ENCODE peak calls at places on chromosomes 2 and 18, in four cellular contexts. D is A549, B is H1, S is K562. I is an unnamed sample.

GRCh38 chr18:79612291-79613108 is 67.1 kb upstream of the CTDP1 start:
- DNase-seq in B (no peak), S (no peak), D (no peak), I (no peak)

GRCh38 chr2:25063876-25064660 is 22.2 kb downstream of the EFR3B start:
- DNase-seq in B (no peak), D (no peak), S (no peak), I (no peak)

GRCh38 chr2:198376677-198377076 is 572.3 kb downstream of the PLCL1 start:
- DNase-seq in D (peak), B (no peak), S (no peak), I (no peak)

GRCh38 chr18:41940506-41941215 is 14.4 kb upstream of the PIK3C3 start:
- DNase-seq in B (peak), S (no peak), D (peak), I (no peak)

GRCh38 chr2:152336103-152336853 is 1.3 kb downstream of the FMNL2 start:
- DNase-seq in B (no peak), S (no peak), D (peak), I (peak)

GRCh38 chr2:222290691-222291484 is 7.9 kb downstream of the PAX3 start:
- DNase-seq in D (peak), S (no peak), B (peak), I (no peak)

GRCh38 chr2:239777219-239777618 is 247.9 kb downstream of the NDUFA10 start:
- DNase-seq in D (no peak), S (no peak), B (no peak), I (no peak)

GRCh38 chr18:67600781-67601180 is 84.3 kb upstream of the DSEL start:
- DNase-seq in B (no peak), D (no peak), S (no peak), I (no peak)

GRCh38 chr2:88099798-88100488 is 27.9 kb downstream of the FABP1 start:
- DNase-seq in B (peak), D (peak), S (peak), I (no peak)

GRCh38 chr2:18437909-18438308 is 122.5 kb downstream of the RDH14 start:
- DNase-seq in B (no peak), D (no peak), S (no peak), I (no peak)

GRCh38 chr2:64565949-64566705 is 42.0 kb downstream of the AFTPH start:
- DNase-seq in B (no peak), S (no peak), D (no peak), I (no peak)

GRCh38 chr2:239599299-239599698 is 198.5 kb upstream of the HDAC4 start:
- DNase-seq in B (no peak), D (no peak), S (no peak), I (no peak)

GRCh38 chr2:240351826-240352426 is 83.5 kb upstream of the GPC1 start:
- DNase-seq in D (no peak), S (no peak), B (no peak), I (no peak)

GRCh38 chr2:230874876-230875275 is 10.1 kb downstream of the ITM2C start:
- DNase-seq in B (no peak), D (no peak), S (no peak), I (no peak)

GRCh38 chr2:88959480-88960204 is 268.2 kb downstream of the RPIA start:
- DNase-seq in B (no peak), D (peak), S (no peak), I (no peak)

GRCh38 chr2:32061973-32062861 is 1.1 kb upstream of the SPAST start:
- DNase-seq in B (no peak), D (no peak), S (peak), I (peak)

GRCh38 chr2:134217924-134218323 is 35.9 kb upstream of the MGAT5 start:
- DNase-seq in D (no peak), S (no peak), B (no peak), I (no peak)

GRCh38 chr2:88827821-88828220 is 136.3 kb downstream of the RPIA start:
- DNase-seq in S (no peak), B (no peak), D (no peak), I (no peak)

GRCh38 chr18:46374850-46375249 is 270.7 kb downstream of the HAUS1 start:
- DNase-seq in D (no peak), S (peak), B (no peak), I (no peak)

GRCh38 chr18:23135679-23136325 is 517 bp downstream of the CABLES1 start:
- DNase-seq in B (no peak), S (no peak), D (no peak), I (no peak)

GRCh38 chr2:20304411-20304810 is 46.2 kb downstream of the PUM2 start:
- DNase-seq in S (no peak), B (no peak), D (no peak), I (no peak)

GRCh38 chr2:165032559-165032958 is 77.2 kb upstream of the SLC38A11 start:
- DNase-seq in S (no peak), D (no peak), B (no peak), I (no peak)

GRCh38 chr2:109275120-109276040 is 146.4 kb downstream of the SH3RF3 start:
- DNase-seq in S (no peak), D (no peak), B (no peak), I (no peak)

GRCh38 chr2:223901854-223902253 is 43.3 kb downstream of the WDFY1 start:
- DNase-seq in D (peak), B (no peak), S (no peak), I (peak)

GRCh38 chr2:225004531-225004930 is 37.7 kb downstream of the DOCK10 start:
- DNase-seq in S (no peak), B (no peak), D (peak), I (no peak)

DNA sequence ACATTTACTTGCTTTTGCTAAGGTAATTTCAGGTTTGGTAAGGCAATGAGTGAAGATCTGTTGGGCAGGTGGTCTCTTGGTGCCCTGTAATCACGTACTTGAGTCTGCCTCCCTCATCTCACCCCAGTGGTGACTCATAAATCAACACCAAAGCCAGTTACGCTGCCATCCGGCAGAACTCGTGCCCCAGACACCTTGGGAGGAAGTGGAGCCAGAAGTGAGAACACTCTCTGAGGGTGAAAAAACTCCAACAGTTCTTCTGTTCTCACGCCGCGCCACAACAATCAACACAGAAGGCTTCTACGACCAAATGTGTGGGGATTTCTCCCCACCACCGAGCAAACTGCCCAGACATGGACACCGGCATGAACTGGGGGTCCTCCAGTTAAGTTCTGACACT is 206.2 kb downstream of the ARL4C start:
- DNase-seq in B (no peak), D (no peak), S (no peak), I (no peak)
- TF ChIP-seq RAD21 in B (no peak), D (no peak), S (no peak), I (no peak)

GRCh38 chr2:185984670-185985069 is 246.1 kb downstream of the FSIP2 start:
- DNase-seq in S (no peak), D (no peak), B (no peak), I (no peak)

GRCh38 chr2:185979546-185980071 is 241.0 kb downstream of the FSIP2 start:
- DNase-seq in B (no peak), D (no peak), S (no peak), I (peak)

GRCh38 chr2:185978634-185979405 is 240.2 kb downstream of the FSIP2 start:
- DNase-seq in D (no peak), B (no peak), S (no peak), I (no peak)

DNA sequence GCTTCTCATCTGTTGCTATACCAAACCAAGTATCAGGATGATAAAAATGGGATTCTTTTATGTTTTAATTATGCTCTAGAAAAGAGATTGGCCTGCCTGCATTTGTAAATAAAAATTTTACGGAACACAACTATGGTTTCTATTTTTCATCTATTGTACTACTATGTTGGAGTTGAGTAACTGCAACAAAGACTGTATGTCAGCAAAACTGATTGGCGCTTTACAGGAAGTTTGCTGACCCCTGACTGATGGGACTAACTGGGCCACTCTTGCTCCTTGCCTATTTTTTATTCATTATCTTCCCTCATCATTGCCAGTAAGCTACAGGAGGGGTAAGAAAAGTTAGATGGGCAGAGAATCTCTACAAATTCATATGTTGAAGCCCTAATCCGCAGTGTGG is 242.3 kb downstream of the FSIP2 start:
- DNase-seq in S (no peak), B (no peak), D (no peak), I (no peak)
- TF ChIP-seq PHF8 in S (no peak), B (no peak), D (no peak), I (no peak)

GRCh38 chr2:9300214-9300613 is 93.6 kb downstream of the ASAP2 start:
- DNase-seq in B (no peak), D (no peak), S (no peak), I (no peak)

GRCh38 chr2:9300829-9301453 is 94.3 kb downstream of the ASAP2 start:
- DNase-seq in D (no peak), B (no peak), S (no peak), I (no peak)

GRCh38 chr2:9302755-9303154 is 96.1 kb downstream of the ASAP2 start:
- DNase-seq in S (no peak), D (no peak), B (no peak), I (no peak)

GRCh38 chr2:9306910-9307309 is 100.3 kb downstream of the ASAP2 start:
- DNase-seq in B (no peak), D (no peak), S (no peak), I (no peak)

GRCh38 chr2:9303528-9304225 is 97.1 kb downstream of the ASAP2 start:
- DNase-seq in S (no peak), D (no peak), B (no peak), I (no peak)
- TF ChIP-seq RAD21 in S (no peak), D (no peak), B (no peak), I (no peak)

GRCh38 chr2:218221015-218221414 is 4.0 kb downstream of the ARPC2 start:
- DNase-seq in S (no peak), D (no peak), B (no peak), I (no peak)

GRCh38 chr2:218219934-218220333 is 2.9 kb downstream of the ARPC2 start:
- DNase-seq in S (no peak), D (no peak), B (no peak), I (no peak)

GRCh38 chr2:218224206-218224605 is 7.2 kb downstream of the ARPC2 start:
- DNase-seq in B (no peak), S (no peak), D (no peak), I (no peak)

GRCh38 chr2:218226903-218227302 is 9.9 kb downstream of the ARPC2 start:
- DNase-seq in B (no peak), S (no peak), D (no peak), I (no peak)

DNA sequence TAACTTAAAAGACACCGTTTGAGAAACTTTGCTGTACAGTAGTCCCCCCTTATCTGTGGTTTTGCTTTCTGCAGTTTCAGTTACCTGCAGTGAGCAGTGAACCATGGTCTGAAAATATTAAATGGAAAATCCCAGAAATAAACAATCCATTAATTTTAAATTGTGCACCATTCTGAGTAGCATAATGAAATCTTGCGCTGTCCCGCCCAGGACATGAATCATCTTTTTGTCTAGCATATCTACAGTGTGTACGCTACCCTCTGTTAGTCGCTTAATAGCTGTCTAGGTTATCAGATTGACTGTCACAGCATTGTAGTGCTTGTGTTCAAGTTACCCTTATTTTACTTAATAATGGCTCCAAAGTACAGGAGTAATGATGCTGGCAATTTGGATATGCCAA is 6.1 kb downstream of the ARPC2 start:
- DNase-seq in D (no peak), S (no peak), B (no peak), I (no peak)
- TF ChIP-seq PHF8 in D (no peak), S (no peak), B (no peak), I (no peak)